ENCODE peak calls at places on chromosomes 16 and 17, in seven cellular contexts. N is putamen, Z is PC-9, M is left ventricle myocardium inferior, T is NCI-H748 treated with DMSO at 0.1 percent for 48 hours, K is EL, D is HEK293T. V is an unnamed sample.

GRCh38 chr16:59881366-59881765 is 1147.2 kb upstream of the GOT2 start:
- DNase-seq in M (no peak), T (no peak), N (no peak), K (no peak), Z (no peak), D (no peak), V (no peak)

GRCh38 chr16:89308391-89309333 is 91.2 kb downstream of the ZNF778 start:
- DNase-seq in M (peak), T (no peak), N (no peak), D (peak), Z (no peak), K (no peak), V (no peak)

GRCh38 chr17:61398721-61399130 is 917 bp upstream of the TBX2 start:
- DNase-seq in D (no peak), N (no peak), K (no peak), T (no peak), M (no peak), Z (no peak), V (no peak)

GRCh38 chr17:37570527-37571093 is 38.6 kb downstream of the SYNRG start:
- DNase-seq in T (peak), K (peak), Z (peak), N (no peak), M (peak), D (peak), V (peak)

GRCh38 chr16:85998868-85999729 is 100.1 kb downstream of the IRF8 start:
- DNase-seq in D (no peak), Z (no peak), M (no peak), K (no peak), T (no peak), N (peak), V (no peak)

GRCh38 chr17:82110298-82110697 is 12.3 kb upstream of the FASN start:
- DNase-seq in M (no peak), Z (peak), N (no peak), D (no peak), T (no peak), K (no peak), V (peak)

GRCh38 chr17:74089869-74090464 is 113.5 kb upstream of the RPL38 start:
- DNase-seq in N (peak), K (peak), M (no peak), T (peak), D (peak), Z (peak), V (peak)

GRCh38 chr17:66947311-66947710 is 17.2 kb upstream of the CACNG4 start:
- DNase-seq in Z (no peak), D (no peak), T (no peak), K (no peak), M (no peak), N (no peak), V (no peak)

GRCh38 chr16:27363797-27364196 is 38.2 kb upstream of the IL21R start:
- DNase-seq in T (no peak), N (no peak), Z (peak), M (no peak), D (no peak), K (no peak), V (peak)

GRCh38 chr16:85329059-85329812 is 217.0 kb upstream of the CIBAR2 start:
- DNase-seq in N (no peak), T (peak), Z (no peak), M (no peak), K (no peak), D (peak), V (no peak)

GRCh38 chr17:38451030-38451839 is 23.0 kb downstream of the ARHGAP23 start:
- DNase-seq in Z (peak), T (no peak), M (peak), N (no peak), D (no peak), K (peak), V (no peak)

GRCh38 chr17:35189291-35189690 is 4.9 kb downstream of the SLC35G3 start:
- DNase-seq in Z (no peak), D (no peak), K (peak), M (no peak), N (peak), T (no peak), V (no peak)

GRCh38 chr17:13384626-13385025 is 217.1 kb downstream of the HS3ST3A1 start:
- DNase-seq in K (no peak), M (no peak), T (no peak), N (no peak), Z (no peak), D (no peak), V (no peak)

GRCh38 chr17:8314797-8315739 is 5.0 kb downstream of the ARHGEF15 start:
- DNase-seq in Z (peak), N (no peak), D (no peak), K (no peak), M (no peak), T (no peak), V (no peak)

GRCh38 chr17:7858487-7858832 is 657 bp downstream of the CYB5D1 start:
- DNase-seq in N (no peak), D (peak), Z (peak), M (peak), K (peak), T (peak), V (no peak)

GRCh38 chr16:68444058-68444657 is 4.2 kb downstream of the SMPD3 start:
- DNase-seq in M (no peak), T (no peak), K (peak), D (peak), N (no peak), Z (peak), V (no peak)

GRCh38 chr16:66004706-66005105 is 361.8 kb upstream of the CDH5 start:
- DNase-seq in Z (no peak), T (no peak), K (no peak), N (no peak), D (no peak), M (no peak), V (no peak)

GRCh38 chr17:57644311-57644710 is 100.8 kb downstream of the CCDC182 start:
- DNase-seq in Z (no peak), N (no peak), M (no peak), D (no peak), K (no peak), T (no peak), V (no peak)

GRCh38 chr17:3827124-3827773 is 18.8 kb downstream of the NCBP3 start:
- DNase-seq in D (peak), Z (peak), K (peak), N (peak), T (peak), M (no peak), V (peak)

GRCh38 chr16:65725156-65725845 is 603.4 kb upstream of the CDH11 start:
- DNase-seq in T (no peak), M (no peak), N (no peak), D (no peak), Z (no peak), K (peak), V (no peak)

GRCh38 chr17:1030684-1031557 is 34.0 kb downstream of the TIMM22 start:
- DNase-seq in K (no peak), N (no peak), T (no peak), Z (no peak), D (no peak), M (peak), V (peak)

GRCh38 chr16:25823891-25824290 is 132.1 kb downstream of the HS3ST4 start:
- DNase-seq in Z (no peak), K (no peak), D (no peak), M (no peak), T (no peak), N (no peak), V (no peak)

GRCh38 chr16:65274576-65274975 is 152.7 kb upstream of the CDH11 start:
- DNase-seq in T (no peak), K (no peak), Z (no peak), N (no peak), M (no peak), D (no peak), V (no peak)

GRCh38 chr17:17900615-17901520 is 64.1 kb upstream of the SREBF1 start:
- DNase-seq in D (no peak), M (peak), T (no peak), Z (peak), N (peak), K (peak), V (peak)

GRCh38 chr17:81130385-81131288 is 34.7 kb upstream of the PVALEF start:
- DNase-seq in N (peak), D (no peak), T (no peak), K (no peak), Z (no peak), M (no peak), V (no peak)